ENCODE peak calls at places on chromosomes 2 and 18, in five cellular contexts. One of them, this sample, is unnamed.
A peak's percentile ranks its signal among the peaks of the same experiment; 100 is the strongest.

GRCh38 chr2:57181315-57182038 is 865.1 kb upstream of the VRK2 start:
- DNase-seq in tibial artery: no peak
- DNase-seq in cardiac muscle cell: no peak
- DNase-seq in testis: no peak
- DNase-seq in fibroblast of lung: peak; percentile 26
- DNase-seq in this sample: no peak

GRCh38 chr2:149993316-149993715 is 405.7 kb upstream of the MMADHC start:
- DNase-seq in fibroblast of lung: no peak
- DNase-seq in testis: no peak
- DNase-seq in cardiac muscle cell: no peak
- DNase-seq in tibial artery: peak; percentile 63
- DNase-seq in this sample: no peak

GRCh38 chr18:1392046-1392445 is 487.4 kb downstream of the ADCYAP1 start:
- DNase-seq in tibial artery: no peak
- DNase-seq in testis: no peak
- DNase-seq in fibroblast of lung: no peak
- DNase-seq in cardiac muscle cell: peak; percentile 61
- DNase-seq in this sample: no peak

GRCh38 chr2:214376631-214377624 is 33.9 kb upstream of the VWC2L start:
- DNase-seq in fibroblast of lung: peak; percentile 63
- DNase-seq in tibial artery: no peak
- DNase-seq in cardiac muscle cell: no peak
- DNase-seq in testis: no peak
- DNase-seq in this sample: no peak

GRCh38 chr18:2986150-2986865 is 26.6 kb downstream of the LPIN2 start:
- DNase-seq in testis: no peak
- DNase-seq in cardiac muscle cell: no peak
- DNase-seq in tibial artery: no peak
- DNase-seq in fibroblast of lung: no peak
- DNase-seq in this sample: no peak

GRCh38 chr2:203743441-203743932 is 37.0 kb downstream of the CD28 start:
- DNase-seq in testis: no peak
- DNase-seq in tibial artery: no peak
- DNase-seq in cardiac muscle cell: no peak
- DNase-seq in fibroblast of lung: peak; percentile 23
- DNase-seq in this sample: no peak

GRCh38 chr2:234463626-234464290 is 33.1 kb downstream of the ARL4C start:
- DNase-seq in fibroblast of lung: peak; percentile 53
- DNase-seq in testis: no peak
- DNase-seq in tibial artery: no peak
- DNase-seq in cardiac muscle cell: no peak
- DNase-seq in this sample: no peak

GRCh38 chr18:10851824-10852225 is 297.5 kb downstream of the PIEZO2 start:
- DNase-seq in fibroblast of lung: peak; percentile 45
- DNase-seq in testis: no peak
- DNase-seq in tibial artery: no peak
- DNase-seq in cardiac muscle cell: peak; percentile 62
- DNase-seq in this sample: no peak

GRCh38 chr2:11688222-11689069 is 18.5 kb upstream of the NTSR2 start:
- DNase-seq in testis: peak; percentile 91
- DNase-seq in fibroblast of lung: peak; percentile 70
- DNase-seq in cardiac muscle cell: peak; percentile 89
- DNase-seq in tibial artery: peak; percentile 88
- DNase-seq in this sample: peak; percentile 94

GRCh38 chr2:120446236-120447121 is 100.5 kb downstream of the INHBB start:
- DNase-seq in testis: no peak
- DNase-seq in fibroblast of lung: no peak
- DNase-seq in tibial artery: peak; percentile 51
- DNase-seq in cardiac muscle cell: no peak
- DNase-seq in this sample: peak; percentile 79

GRCh38 chr2:81645750-81646301 is 1341.3 kb upstream of the LRRTM1 start:
- DNase-seq in cardiac muscle cell: no peak
- DNase-seq in fibroblast of lung: no peak
- DNase-seq in testis: no peak
- DNase-seq in tibial artery: no peak
- DNase-seq in this sample: no peak

GRCh38 chr2:88658890-88659881 is 31.9 kb upstream of the EIF2AK3 start:
- DNase-seq in cardiac muscle cell: no peak
- DNase-seq in testis: no peak
- DNase-seq in tibial artery: peak; percentile 70
- DNase-seq in fibroblast of lung: peak; percentile 68
- DNase-seq in this sample: peak; percentile 66

GRCh38 chr2:158825021-158825420 is 29.9 kb downstream of the DAPL1 start:
- DNase-seq in fibroblast of lung: no peak
- DNase-seq in cardiac muscle cell: no peak
- DNase-seq in testis: no peak
- DNase-seq in tibial artery: no peak
- DNase-seq in this sample: no peak

GRCh38 chr2:117613101-117613500 is 201.4 kb upstream of the DDX18 start:
- DNase-seq in fibroblast of lung: no peak
- DNase-seq in cardiac muscle cell: no peak
- DNase-seq in testis: no peak
- DNase-seq in tibial artery: no peak
- DNase-seq in this sample: no peak

GRCh38 chr2:79040967-79041582 is 15.6 kb downstream of the REG3G start:
- DNase-seq in fibroblast of lung: no peak
- DNase-seq in tibial artery: no peak
- DNase-seq in testis: no peak
- DNase-seq in cardiac muscle cell: peak; percentile 55
- DNase-seq in this sample: peak; percentile 15

GRCh38 chr2:132978840-132979239 is 308.8 kb upstream of the LYPD1 start:
- DNase-seq in fibroblast of lung: no peak
- DNase-seq in cardiac muscle cell: no peak
- DNase-seq in tibial artery: no peak
- DNase-seq in testis: no peak
- DNase-seq in this sample: no peak

GRCh38 chr2:179275280-179276013 is 10.8 kb upstream of the SESTD1 start:
- DNase-seq in tibial artery: no peak
- DNase-seq in fibroblast of lung: peak; percentile 11
- DNase-seq in testis: no peak
- DNase-seq in cardiac muscle cell: no peak
- DNase-seq in this sample: no peak

GRCh38 chr18:47735041-47735440 is 195.4 kb downstream of the SMAD2 start:
- DNase-seq in fibroblast of lung: no peak
- DNase-seq in tibial artery: peak; percentile 38
- DNase-seq in cardiac muscle cell: no peak
- DNase-seq in testis: no peak
- DNase-seq in this sample: no peak

GRCh38 chr18:65725421-65726050 is 25.3 kb upstream of the CDH7 start:
- DNase-seq in testis: peak; percentile 56
- DNase-seq in tibial artery: no peak
- DNase-seq in cardiac muscle cell: peak; percentile 52
- DNase-seq in fibroblast of lung: no peak
- DNase-seq in this sample: peak; percentile 41

GRCh38 chr2:111670776-111671175 is 213.2 kb downstream of the ANAPC1 start:
- DNase-seq in fibroblast of lung: no peak
- DNase-seq in cardiac muscle cell: no peak
- DNase-seq in testis: no peak
- DNase-seq in tibial artery: no peak
- DNase-seq in this sample: no peak

GRCh38 chr2:53633441-53633840 is 134.2 kb upstream of the CHAC2 start:
- DNase-seq in testis: no peak
- DNase-seq in cardiac muscle cell: no peak
- DNase-seq in fibroblast of lung: peak; percentile 22
- DNase-seq in tibial artery: no peak
- DNase-seq in this sample: no peak

GRCh38 chr2:10226032-10226724 is 76.5 kb upstream of the HPCAL1 start:
- DNase-seq in testis: peak; percentile 50
- DNase-seq in cardiac muscle cell: no peak
- DNase-seq in tibial artery: peak; percentile 40
- DNase-seq in fibroblast of lung: no peak
- DNase-seq in this sample: peak; percentile 49

GRCh38 chr2:73984203-73984921 is at the start of gene TET3:
- DNase-seq in cardiac muscle cell: peak; percentile 76
- DNase-seq in tibial artery: peak; percentile 78
- DNase-seq in fibroblast of lung: no peak
- DNase-seq in testis: no peak
- DNase-seq in this sample: peak; percentile 65

GRCh38 chr18:68796936-68797690 is 767 bp upstream of the CCDC102B start:
- DNase-seq in fibroblast of lung: peak; percentile 78
- DNase-seq in cardiac muscle cell: no peak
- DNase-seq in testis: no peak
- DNase-seq in tibial artery: no peak
- DNase-seq in this sample: peak; percentile 7

GRCh38 chr18:79707671-79708070 is 28.1 kb downstream of the CTDP1 start:
- DNase-seq in cardiac muscle cell: no peak
- DNase-seq in tibial artery: no peak
- DNase-seq in testis: no peak
- DNase-seq in fibroblast of lung: no peak
- DNase-seq in this sample: no peak

GRCh38 chr2:30267161-30267568 is 35.8 kb downstream of the LBH start:
- DNase-seq in tibial artery: no peak
- DNase-seq in fibroblast of lung: no peak
- DNase-seq in testis: no peak
- DNase-seq in cardiac muscle cell: no peak
- DNase-seq in this sample: no peak

GRCh38 chr2:194815475-194815874 is 841.6 kb upstream of the SLC39A10 start:
- DNase-seq in cardiac muscle cell: no peak
- DNase-seq in testis: no peak
- DNase-seq in fibroblast of lung: peak; percentile 7
- DNase-seq in tibial artery: no peak
- DNase-seq in this sample: no peak

GRCh38 chr2:196482119-196483065 is 157.1 kb upstream of the CCDC150 start:
- DNase-seq in testis: no peak
- DNase-seq in tibial artery: no peak
- DNase-seq in fibroblast of lung: peak; percentile 67
- DNase-seq in cardiac muscle cell: no peak
- DNase-seq in this sample: no peak

GRCh38 chr2:63999049-63999448 is 20.2 kb downstream of the VPS54 start:
- DNase-seq in cardiac muscle cell: no peak
- DNase-seq in testis: no peak
- DNase-seq in fibroblast of lung: no peak
- DNase-seq in tibial artery: no peak
- DNase-seq in this sample: no peak

GRCh38 chr2:43276962-43277383 is 50.6 kb upstream of the ZFP36L2 start:
- DNase-seq in testis: no peak
- DNase-seq in cardiac muscle cell: no peak
- DNase-seq in tibial artery: peak; percentile 69
- DNase-seq in fibroblast of lung: peak; percentile 49
- DNase-seq in this sample: no peak

GRCh38 chr2:144596074-144596871 is 76.4 kb upstream of the ZEB2 start:
- DNase-seq in tibial artery: no peak
- DNase-seq in testis: no peak
- DNase-seq in cardiac muscle cell: peak; percentile 15
- DNase-seq in fibroblast of lung: peak; percentile 72
- DNase-seq in this sample: peak; percentile 41

GRCh38 chr18:74790451-74790850 is 192.8 kb downstream of the ZNF407 start:
- DNase-seq in cardiac muscle cell: no peak
- DNase-seq in tibial artery: no peak
- DNase-seq in testis: no peak
- DNase-seq in fibroblast of lung: no peak
- DNase-seq in this sample: no peak

DNA sequence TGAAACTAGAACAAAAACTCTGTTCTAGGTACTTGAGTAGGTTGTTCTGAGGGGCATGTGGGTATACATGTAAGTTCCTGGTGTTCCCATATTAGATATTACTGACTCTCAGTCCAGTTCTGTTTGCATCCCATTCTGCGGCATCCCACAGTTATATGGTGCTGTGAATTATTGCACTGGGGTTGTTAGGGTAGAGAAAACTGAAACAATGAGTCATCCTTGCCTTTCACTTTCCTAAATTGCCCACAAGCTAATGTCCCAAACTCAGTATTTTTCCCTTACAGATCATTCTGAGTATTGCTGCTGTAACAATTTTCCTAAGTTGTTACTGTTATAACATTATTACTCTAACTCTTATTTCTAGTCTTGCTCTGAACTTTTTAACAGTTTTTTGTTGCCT is 3.0 kb downstream of the WDR75 start:
- DNase-seq in tibial artery: no peak
- DNase-seq in fibroblast of lung: peak; percentile 16
- DNase-seq in testis: no peak
- DNase-seq in cardiac muscle cell: no peak
- DNase-seq in this sample: no peak
- H3K4me1 ChIP-seq in tibial artery: no peaks in the 10 kb centered on the region
- H3K4me1 ChIP-seq in fibroblast of lung: no peaks in the 10 kb centered on the region
- H3K4me1 ChIP-seq in testis: peaks cover 12% of the 10 kb centered on the region
- H3K4me1 ChIP-seq in cardiac muscle cell: no peaks in the 10 kb centered on the region
- H3K4me1 ChIP-seq in this sample: peaks cover 48% of the 10 kb centered on the region

GRCh38 chr2:217980036-217980435 is 22.8 kb downstream of the TNS1 start:
- DNase-seq in tibial artery: peak; percentile 86
- DNase-seq in cardiac muscle cell: no peak
- DNase-seq in fibroblast of lung: no peak
- DNase-seq in testis: peak; percentile 52
- DNase-seq in this sample: peak; percentile 92
- H3K27me3 ChIP-seq in tibial artery: no peaks in the 10 kb centered on the region
- H3K27me3 ChIP-seq in cardiac muscle cell: peaks cover 9% of the 10 kb centered on the region
- H3K27me3 ChIP-seq in fibroblast of lung: no peaks in the 10 kb centered on the region
- H3K27me3 ChIP-seq in testis: no peaks in the 10 kb centered on the region
- H3K27me3 ChIP-seq in this sample: no peaks in the 10 kb centered on the region

GRCh38 chr2:240919786-240920782 is 13.9 kb downstream of the CROCC2 start:
- DNase-seq in tibial artery: peak; percentile 58
- DNase-seq in testis: peak; percentile 11
- DNase-seq in fibroblast of lung: no peak
- DNase-seq in cardiac muscle cell: no peak
- DNase-seq in this sample: no peak

GRCh38 chr2:240921319-240922233 is 15.4 kb downstream of the CROCC2 start:
- DNase-seq in tibial artery: peak; percentile 86
- DNase-seq in testis: peak; percentile 59
- DNase-seq in cardiac muscle cell: no peak
- DNase-seq in fibroblast of lung: peak; percentile 98
- DNase-seq in this sample: peak; percentile 26

GRCh38 chr2:240922234-240922981 is 16.3 kb downstream of the CROCC2 start:
- DNase-seq in fibroblast of lung: no peak
- DNase-seq in testis: no peak
- DNase-seq in cardiac muscle cell: no peak
- DNase-seq in tibial artery: peak; percentile 62
- DNase-seq in this sample: peak; percentile 11

GRCh38 chr2:240919161-240919781 is 13.1 kb downstream of the CROCC2 start:
- DNase-seq in tibial artery: peak; percentile 61
- DNase-seq in testis: peak; percentile 11
- DNase-seq in cardiac muscle cell: no peak
- DNase-seq in fibroblast of lung: no peak
- DNase-seq in this sample: peak; percentile 10

GRCh38 chr2:240920783-240921231 is 14.7 kb downstream of the CROCC2 start:
- DNase-seq in testis: peak; percentile 10
- DNase-seq in tibial artery: peak; percentile 63
- DNase-seq in cardiac muscle cell: no peak
- DNase-seq in fibroblast of lung: no peak
- DNase-seq in this sample: peak; percentile 24
- H3K4me1 ChIP-seq in testis: peaks cover 6% of the 10 kb centered on the region
- H3K4me1 ChIP-seq in tibial artery: no peaks in the 10 kb centered on the region
- H3K4me1 ChIP-seq in cardiac muscle cell: no peaks in the 10 kb centered on the region
- H3K4me1 ChIP-seq in fibroblast of lung: peaks cover 35% of the 10 kb centered on the region
- H3K4me1 ChIP-seq in this sample: no peaks in the 10 kb centered on the region

GRCh38 chr2:172095146-172095904 is 7.4 kb downstream of the DLX2 start:
- DNase-seq in testis: peak; percentile 61
- DNase-seq in tibial artery: no peak
- DNase-seq in cardiac muscle cell: no peak
- DNase-seq in fibroblast of lung: peak; percentile 68
- DNase-seq in this sample: peak; percentile 31
- H3K27me3 ChIP-seq in testis: no peaks in the 10 kb centered on the region
- H3K27me3 ChIP-seq in tibial artery: peaks cover 6% of the 10 kb centered on the region
- H3K27me3 ChIP-seq in cardiac muscle cell: peaks cover 100% of the 10 kb centered on the region
- H3K27me3 ChIP-seq in fibroblast of lung: peaks cover 39% of the 10 kb centered on the region
- H3K27me3 ChIP-seq in this sample: peaks cover 98% of the 10 kb centered on the region

GRCh38 chr2:160373263-160374019 is 120.2 kb downstream of the RBMS1 start:
- DNase-seq in tibial artery: no peak
- DNase-seq in testis: no peak
- DNase-seq in fibroblast of lung: no peak
- DNase-seq in cardiac muscle cell: no peak
- DNase-seq in this sample: no peak
- H3K4me1 ChIP-seq in tibial artery: no peaks in the 10 kb centered on the region
- H3K4me1 ChIP-seq in testis: peaks cover 44% of the 10 kb centered on the region
- H3K4me1 ChIP-seq in fibroblast of lung: peaks cover 43% of the 10 kb centered on the region
- H3K4me1 ChIP-seq in cardiac muscle cell: peaks cover 54% of the 10 kb centered on the region
- H3K4me1 ChIP-seq in this sample: peaks cover 40% of the 10 kb centered on the region